ENCODE peak calls at places on chromosomes 6 and 20, in seven cellular contexts. P is stomach, G is cardiac fibroblast, O is epithelial cell of esophagus, D is AG04450, J is WTC11, R is endothelial cell. S is an unnamed sample.

GRCh38 chr20:50259705-50260479 is 69.3 kb downstream of the CEBPB start:
- DNase-seq in R (no peak), O (no peak), P (no peak), G (no peak), J (no peak), D (no peak), S (peak)

GRCh38 chr6:122623279-122623678 is 13.1 kb downstream of the PKIB start:
- DNase-seq in P (no peak), O (peak), G (no peak), D (no peak), J (no peak), R (no peak), S (no peak)

GRCh38 chr6:33075568-33076405 is at the start of gene HLA-DPB1:
- DNase-seq in R (no peak), P (no peak), D (no peak), J (no peak), O (peak), G (peak), S (peak)

GRCh38 chr6:126444874-126445273 is 105.0 kb downstream of the CENPW start:
- DNase-seq in G (peak), D (no peak), P (no peak), J (no peak), O (no peak), R (no peak), S (no peak)

GRCh38 chr6:79269877-79270276 is 35.4 kb upstream of the HMGN3 start:
- DNase-seq in J (no peak), D (no peak), G (peak), R (peak), P (no peak), O (peak), S (no peak)

GRCh38 chr6:34834789-34835518 is 43.1 kb downstream of the BLTP3A start:
- DNase-seq in R (no peak), J (no peak), G (peak), O (peak), P (no peak), D (no peak), S (no peak)

GRCh38 chr20:11117808-11118528 is 444.2 kb upstream of the JAG1 start:
- DNase-seq in J (no peak), G (peak), R (no peak), D (no peak), P (no peak), O (peak), S (no peak)

GRCh38 chr20:32585011-32585518 is at the start of gene NOL4L:
- DNase-seq in R (peak), J (peak), P (peak), O (peak), D (no peak), G (no peak), S (peak)

GRCh38 chr6:18386302-18386976 is 711 bp upstream of the RNF144B start:
- DNase-seq in P (peak), R (no peak), G (peak), D (no peak), O (peak), J (no peak), S (no peak)

GRCh38 chr6:127547215-127547614 is 28.1 kb upstream of the MTCL3 start:
- DNase-seq in D (no peak), G (peak), O (peak), R (peak), J (peak), P (no peak), S (no peak)

GRCh38 chr6:88502391-88502790 is 336.2 kb upstream of the CNR1 start:
- DNase-seq in R (no peak), D (no peak), P (no peak), O (no peak), J (no peak), G (no peak), S (no peak)

GRCh38 chr20:63520939-63521601 is 505 bp downstream of the PPDPF start:
- DNase-seq in O (peak), R (peak), D (no peak), P (peak), J (peak), G (peak), S (peak)

GRCh38 chr6:76633259-76633658 is 560.8 kb upstream of the IMPG1 start:
- DNase-seq in R (no peak), G (no peak), P (no peak), J (peak), D (no peak), O (no peak), S (no peak)

GRCh38 chr6:27743787-27744186 is 168.4 kb downstream of the OR2B2 start:
- DNase-seq in D (no peak), O (no peak), G (no peak), R (no peak), P (no peak), J (peak), S (no peak)

GRCh38 chr20:32911355-32911754 is 52.6 kb downstream of the EFCAB8 start:
- DNase-seq in P (no peak), R (no peak), J (no peak), G (no peak), D (no peak), O (no peak), S (no peak)

GRCh38 chr6:128208851-128209580 is 308.2 kb upstream of the THEMIS start:
- DNase-seq in G (peak), O (peak), P (no peak), J (no peak), R (no peak), D (no peak), S (no peak)

GRCh38 chr6:7245668-7246393 is 67.2 kb downstream of the SSR1 start:
- DNase-seq in G (no peak), O (no peak), P (no peak), D (no peak), J (no peak), R (no peak), S (no peak)

GRCh38 chr20:5000263-5001173 is 792 bp downstream of the SLC23A2 start:
- DNase-seq in R (peak), G (peak), O (no peak), J (peak), P (peak), D (no peak), S (peak)

GRCh38 chr6:129744201-129744879 is 34.4 kb upstream of the ARHGAP18 start:
- DNase-seq in J (no peak), O (peak), R (no peak), D (peak), P (no peak), G (peak), S (no peak)

GRCh38 chr6:113529191-113529590 is 328.0 kb upstream of the MARCKS start:
- DNase-seq in P (no peak), D (no peak), J (no peak), G (peak), O (peak), R (no peak), S (no peak)

GRCh38 chr6:167907837-167908681 is 81.3 kb downstream of the AFDN start:
- DNase-seq in J (no peak), D (no peak), P (no peak), R (no peak), O (peak), G (peak), S (peak)

GRCh38 chr6:154414021-154414813 is 57.6 kb upstream of the IPCEF1 start:
- DNase-seq in J (no peak), R (no peak), D (peak), G (peak), P (no peak), O (no peak), S (no peak)

GRCh38 chr6:305371-306206 is 13.3 kb downstream of the DUSP22 start:
- DNase-seq in P (no peak), D (no peak), J (no peak), R (no peak), G (no peak), O (peak), S (no peak)

GRCh38 chr20:53950031-53950430 is 120.4 kb downstream of the BCAS1 start:
- DNase-seq in O (no peak), P (no peak), J (no peak), R (no peak), D (no peak), G (peak), S (no peak)

GRCh38 chr6:38533064-38533463 is 106.7 kb downstream of the BTBD9 start:
- DNase-seq in G (no peak), J (no peak), R (no peak), O (no peak), P (no peak), D (no peak), S (no peak)

GRCh38 chr6:116215414-116215813 is 38.5 kb downstream of the TSPYL4 start:
- DNase-seq in P (no peak), D (no peak), G (peak), R (no peak), J (no peak), O (peak), S (no peak)

GRCh38 chr6:135722679-135723078 is 128.8 kb upstream of the PDE7B start:
- DNase-seq in G (peak), J (no peak), D (peak), R (no peak), P (peak), O (peak), S (no peak)

GRCh38 chr20:40953856-40954255 is 74.8 kb upstream of the TOP1 start:
- DNase-seq in D (no peak), G (peak), P (no peak), O (no peak), R (no peak), J (no peak), S (no peak)

GRCh38 chr20:51505566-51505965 is 37.0 kb downstream of the NFATC2 start:
- DNase-seq in J (no peak), G (no peak), O (no peak), P (no peak), R (no peak), D (no peak), S (no peak)

GRCh38 chr6:53432318-53433161 is 83.8 kb upstream of the ELOVL5 start:
- DNase-seq in R (no peak), O (peak), J (no peak), G (peak), P (no peak), D (peak), S (no peak)

GRCh38 chr6:169501128-169501527 is 200.7 kb downstream of the WDR27 start:
- DNase-seq in P (no peak), J (no peak), O (no peak), R (no peak), D (no peak), G (no peak), S (no peak)

GRCh38 chr6:3222506-3223038 is 4.9 kb downstream of the TUBB2B start:
- DNase-seq in P (no peak), J (no peak), R (no peak), G (no peak), D (no peak), O (no peak), S (no peak)

GRCh38 chr6:164130151-164130550 is 715.6 kb downstream of the QKI start:
- DNase-seq in J (no peak), O (no peak), R (no peak), G (no peak), P (no peak), D (no peak), S (no peak)

GRCh38 chr20:6999381-6999780 is 231.9 kb downstream of the BMP2 start:
- DNase-seq in P (no peak), J (no peak), D (no peak), R (no peak), G (no peak), O (no peak), S (no peak)

GRCh38 chr20:58229198-58229802 is 847 bp upstream of the ANKRD60 start:
- DNase-seq in P (no peak), O (no peak), J (no peak), R (no peak), D (no peak), G (no peak), S (no peak)

GRCh38 chr6:154230910-154231595 is 125.5 kb downstream of the IPCEF1 start:
- DNase-seq in P (no peak), R (no peak), O (no peak), D (no peak), G (no peak), J (no peak), S (no peak)

GRCh38 chr20:61918548-61918947 is 147.1 kb downstream of the TAF4 start:
- DNase-seq in J (peak), R (no peak), G (no peak), O (no peak), P (no peak), D (no peak), S (no peak)
- TF ChIP-seq CTCF in J (peak), R (no peak), G (no peak), O (no peak), P (no peak), D (no peak), S (no peak)

GRCh38 chr6:142306736-142307135 is 4.9 kb downstream of the ADGRG6 start:
- DNase-seq in D (no peak), G (no peak), O (no peak), J (no peak), R (no peak), P (no peak), S (no peak)

GRCh38 chr6:142303191-142303564 is 1.4 kb downstream of the ADGRG6 start:
- DNase-seq in R (no peak), G (no peak), P (no peak), D (no peak), J (no peak), O (peak), S (no peak)

GRCh38 chr6:142304241-142304640 is 2.4 kb downstream of the ADGRG6 start:
- DNase-seq in O (no peak), D (no peak), P (no peak), J (no peak), R (no peak), G (no peak), S (no peak)

GRCh38 chr6:142313284-142313683 is 11.5 kb downstream of the ADGRG6 start:
- DNase-seq in P (no peak), R (no peak), J (no peak), D (no peak), O (peak), G (peak), S (no peak)

GRCh38 chr6:142307963-142308748 is 6.3 kb downstream of the ADGRG6 start:
- DNase-seq in O (no peak), P (no peak), D (no peak), R (no peak), G (no peak), J (no peak), S (no peak)
- TF ChIP-seq CTCF in O (no peak), P (no peak), D (no peak), R (no peak), G (no peak), J (no peak), S (no peak)

DNA sequence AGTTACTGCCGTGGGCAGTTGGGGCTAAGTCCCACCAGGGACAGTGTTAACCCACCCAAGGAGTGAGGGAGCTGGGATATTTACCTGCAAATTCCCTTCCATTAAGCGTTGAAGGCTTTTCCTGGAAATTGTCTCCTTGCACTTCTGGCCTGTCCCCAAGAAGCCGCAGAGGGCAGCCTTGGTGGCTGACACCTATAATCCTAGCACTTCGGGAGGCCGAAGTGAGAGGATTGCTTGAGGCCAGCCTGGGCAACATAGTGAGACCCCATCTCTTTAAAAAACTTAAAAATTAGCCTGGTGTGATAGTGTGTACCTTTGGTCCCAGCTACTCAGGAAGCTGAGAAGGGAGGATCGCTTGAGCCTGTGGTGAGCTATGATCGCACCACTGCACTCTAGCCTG is 204.4 kb downstream of the EYA2 start:
- DNase-seq in R (no peak), D (no peak), O (no peak), P (no peak), G (no peak), J (no peak), S (no peak)
- TF ChIP-seq CTCF in R (no peak), D (no peak), O (no peak), P (no peak), G (no peak), J (no peak), S (no peak)

GRCh38 chr6:43798688-43799444 is 28.9 kb downstream of the VEGFA start:
- DNase-seq in P (peak), O (peak), R (no peak), G (peak), J (no peak), D (no peak), S (peak)

GRCh38 chr6:43803055-43803782 is 33.2 kb downstream of the VEGFA start:
- DNase-seq in J (no peak), G (peak), P (no peak), R (no peak), O (peak), D (no peak), S (no peak)

GRCh38 chr6:43799671-43800623 is 29.9 kb downstream of the VEGFA start:
- DNase-seq in O (no peak), G (no peak), D (no peak), R (no peak), J (no peak), P (no peak), S (no peak)

GRCh38 chr6:43801489-43802181 is 31.6 kb downstream of the VEGFA start:
- DNase-seq in O (no peak), D (no peak), R (no peak), G (no peak), J (no peak), P (peak), S (no peak)

DNA sequence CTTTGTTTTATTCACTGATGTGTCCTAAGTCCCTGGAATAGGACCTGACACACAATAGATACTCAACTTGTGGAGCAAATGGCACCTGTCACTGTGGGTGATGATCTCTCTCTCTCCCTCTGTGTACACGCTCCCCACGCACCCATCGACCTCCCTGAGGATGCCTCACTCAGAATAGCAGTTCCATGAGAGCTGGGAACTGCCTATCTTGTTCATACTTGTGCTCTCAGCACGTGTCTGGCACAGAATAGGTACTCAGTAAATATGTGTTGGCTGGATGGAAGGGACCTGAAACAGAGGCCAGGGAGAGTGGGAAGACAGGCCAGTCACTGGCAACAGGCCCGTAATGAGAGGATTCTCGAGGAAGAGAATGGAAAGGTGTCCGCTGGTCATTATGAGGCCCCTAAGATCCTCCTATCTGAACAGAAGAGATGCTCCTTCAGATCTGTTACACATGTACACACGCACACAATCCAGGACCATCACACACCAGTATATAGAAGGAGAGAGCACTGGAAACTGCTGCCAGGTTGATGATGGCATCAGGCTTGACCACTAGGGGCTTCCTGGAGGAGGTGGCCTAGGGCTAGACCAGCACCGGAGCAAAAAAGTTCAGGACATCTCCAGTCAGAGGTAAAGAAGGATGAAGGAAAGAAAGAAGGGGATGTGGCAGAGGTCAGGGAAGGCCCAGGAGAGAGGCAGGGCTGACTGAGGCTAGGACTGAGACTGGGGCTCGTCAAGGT is 30.9 kb downstream of the VEGFA start:
- DNase-seq in G (no peak), O (no peak), R (no peak), J (no peak), P (no peak), D (no peak), S (no peak)
- TF ChIP-seq CTCF in G (peak), O (peak), R (peak), J (no peak), P (no peak), D (peak), S (no peak)

GRCh38 chr6:82750570-82750969 is 315.1 kb downstream of the UBE3D start:
- DNase-seq in D (peak), O (no peak), G (no peak), J (no peak), P (no peak), R (no peak), S (no peak)

DNA sequence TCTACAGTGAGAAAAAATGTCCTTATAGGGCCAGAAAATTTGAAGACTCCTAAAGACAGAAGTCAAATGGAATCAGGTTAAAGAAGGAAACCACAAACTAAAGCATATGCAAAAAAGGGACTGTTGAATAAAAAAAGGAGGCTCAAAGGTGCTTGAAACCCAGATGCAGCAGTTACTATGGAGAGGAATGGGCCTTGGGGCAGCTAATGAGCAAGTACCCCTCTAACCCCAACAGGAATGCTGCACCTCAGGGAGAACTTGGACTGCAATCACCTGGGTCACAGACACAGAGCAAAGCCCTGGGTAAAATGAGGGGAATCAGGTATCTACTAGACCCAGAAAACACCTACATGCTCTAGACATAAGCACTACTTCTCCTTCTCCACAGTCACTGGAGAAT is 313.9 kb downstream of the UBE3D start:
- DNase-seq in P (no peak), O (no peak), D (no peak), R (no peak), G (no peak), J (no peak), S (no peak)
- TF ChIP-seq CTCF in P (no peak), O (no peak), D (no peak), R (no peak), G (no peak), J (no peak), S (no peak)

GRCh38 chr6:117275711-117276110 is 10.4 kb downstream of the VGLL2 start:
- DNase-seq in R (no peak), O (no peak), D (no peak), G (no peak), P (no peak), J (no peak), S (no peak)

GRCh38 chr6:117276778-117277177 is 11.4 kb downstream of the VGLL2 start:
- DNase-seq in O (no peak), R (no peak), J (no peak), P (no peak), D (no peak), G (no peak), S (no peak)

GRCh38 chr6:117275205-117275604 is 9.8 kb downstream of the VGLL2 start:
- DNase-seq in G (no peak), D (no peak), O (no peak), R (no peak), J (no peak), P (no peak), S (no peak)

GRCh38 chr6:117280922-117281321 is 15.6 kb downstream of the VGLL2 start:
- DNase-seq in G (no peak), J (peak), D (no peak), P (no peak), R (no peak), O (no peak), S (no peak)
- TF ChIP-seq CTCF in G (peak), J (peak), D (peak), P (no peak), R (no peak), O (peak), S (no peak)

DNA sequence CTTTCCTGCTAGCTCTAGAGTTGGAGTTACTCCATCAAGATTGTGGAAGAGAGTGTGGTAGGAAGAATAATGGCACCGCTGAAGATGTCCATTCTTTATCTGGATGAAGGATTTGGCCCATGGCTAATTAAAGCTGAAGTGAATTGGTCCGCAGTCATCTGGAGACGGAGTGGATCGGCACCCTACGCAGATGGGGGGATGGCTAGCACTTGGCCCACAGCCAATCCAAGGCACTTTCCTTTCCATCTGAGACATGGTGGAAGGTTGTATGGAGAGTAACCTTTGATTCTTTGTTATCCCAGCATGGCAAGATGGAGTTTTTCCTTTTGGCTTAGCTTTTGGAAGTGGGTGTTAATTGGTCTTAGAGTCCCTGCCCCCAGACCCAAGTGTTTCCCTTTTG is 88.3 kb downstream of the JPH2 start:
- DNase-seq in G (no peak), D (no peak), J (no peak), P (no peak), O (no peak), R (no peak), S (no peak)
- TF ChIP-seq CTCF in G (no peak), D (no peak), J (no peak), P (no peak), O (no peak), R (no peak), S (no peak)

GRCh38 chr6:20468179-20468578 is 66.1 kb upstream of the CDKAL1 start:
- DNase-seq in R (no peak), G (no peak), O (no peak), D (no peak), P (no peak), J (no peak), S (no peak)
- TF ChIP-seq CTCF in R (no peak), G (no peak), O (no peak), D (no peak), P (no peak), J (no peak), S (no peak)

GRCh38 chr6:161836643-161837448 is 563.0 kb upstream of the AGPAT4 start:
- DNase-seq in G (peak), D (no peak), O (no peak), P (no peak), J (no peak), R (no peak), S (no peak)
- TF ChIP-seq CTCF in G (peak), D (peak), O (no peak), P (peak), J (no peak), R (no peak), S (no peak)